ENCODE peak calls at places on chromosomes 1 and 21, in seven cellular contexts. G is HCT116, H is K562, W is H1, Y is SK-N-SH, X is HepG2, P is GM12878. V is an unnamed sample.

GRCh38 chr21:32329331-32329730 is 30.7 kb downstream of the MRAP start:
- DNase-seq in G (no peak), H (no peak), W (no peak), Y (no peak), X (no peak), P (no peak), V (no peak)

GRCh38 chr1:166350490-166350889 is 183.7 kb upstream of the FAM78B start:
- DNase-seq in G (no peak), H (no peak), W (no peak), Y (peak), X (no peak), P (no peak), V (no peak)

GRCh38 chr1:63318255-63319068 is 3.9 kb upstream of the FOXD3 start:
- DNase-seq in G (no peak), H (no peak), W (no peak), Y (peak), X (no peak), P (no peak), V (no peak)

GRCh38 chr1:68473060-68473459 is 23.3 kb upstream of the RPE65 start:
- DNase-seq in G (no peak), H (no peak), W (no peak), Y (no peak), X (no peak), P (no peak), V (no peak)

GRCh38 chr1:43367904-43368645 is at the start of gene ELOVL1:
- DNase-seq in G (peak), H (peak), W (no peak), Y (peak), X (peak), P (peak), V (peak)

GRCh38 chr1:29210278-29211085 is 20.3 kb downstream of the MECR start:
- DNase-seq in G (no peak), H (no peak), W (no peak), Y (no peak), X (no peak), P (peak), V (no peak)

GRCh38 chr1:63148825-63149645 is 173.3 kb upstream of the FOXD3 start:
- DNase-seq in G (peak), H (peak), W (peak), Y (peak), X (peak), P (no peak), V (no peak)

GRCh38 chr1:181947441-181947840 is 114.1 kb downstream of the ZNF648 start:
- DNase-seq in G (no peak), H (no peak), W (no peak), Y (no peak), X (no peak), P (no peak), V (no peak)

GRCh38 chr21:37410639-37411038 is 44.1 kb downstream of the DYRK1A start:
- DNase-seq in G (no peak), H (no peak), W (no peak), Y (no peak), X (no peak), P (no peak), V (no peak)

GRCh38 chr21:46160563-46161179 is 5.3 kb upstream of the FTCD start:
- DNase-seq in G (no peak), H (no peak), W (no peak), Y (peak), X (no peak), P (no peak), V (no peak)

GRCh38 chr1:28119576-28119975 is 31.2 kb upstream of the EYA3 start:
- DNase-seq in G (no peak), H (no peak), W (no peak), Y (no peak), X (no peak), P (no peak), V (no peak)

GRCh38 chr1:56866656-56867055 is 12.1 kb downstream of the C8A start:
- DNase-seq in G (no peak), H (no peak), W (no peak), Y (no peak), X (no peak), P (no peak), V (no peak)

GRCh38 chr1:198231776-198232175 is 75.0 kb downstream of the NEK7 start:
- DNase-seq in G (no peak), H (no peak), W (no peak), Y (no peak), X (no peak), P (no peak), V (no peak)

GRCh38 chr1:181131255-181131901 is 42.9 kb downstream of the IER5 start:
- DNase-seq in G (no peak), H (peak), W (no peak), Y (peak), X (no peak), P (no peak), V (no peak)

GRCh38 chr1:81230983-81231728 is 569.6 kb upstream of the ADGRL2 start:
- DNase-seq in G (no peak), H (no peak), W (no peak), Y (no peak), X (no peak), P (no peak), V (no peak)

GRCh38 chr1:92159593-92159992 is 58.1 kb upstream of the C1orf146 start:
- DNase-seq in G (no peak), H (no peak), W (no peak), Y (no peak), X (no peak), P (no peak), V (no peak)

GRCh38 chr1:226116673-226117072 is 54.2 kb downstream of the H3-3A start:
- DNase-seq in G (no peak), H (peak), W (no peak), Y (no peak), X (no peak), P (no peak), V (no peak)

GRCh38 chr1:208060495-208060894 is 149.6 kb upstream of the CD34 start:
- DNase-seq in G (no peak), H (no peak), W (no peak), Y (no peak), X (no peak), P (no peak), V (no peak)

GRCh38 chr1:154794608-154795007 is 75.5 kb downstream of the KCNN3 start:
- DNase-seq in G (no peak), H (no peak), W (no peak), Y (no peak), X (peak), P (no peak), V (no peak)

GRCh38 chr1:168135982-168136708 is 585 bp downstream of the GPR161 start:
- DNase-seq in G (no peak), H (peak), W (no peak), Y (peak), X (no peak), P (no peak), V (peak)

GRCh38 chr21:35053356-35054096 is 4.4 kb upstream of the RUNX1 start:
- DNase-seq in G (no peak), H (peak), W (no peak), Y (no peak), X (peak), P (no peak), V (no peak)

GRCh38 chr1:25530348-25531081 is 12.9 kb upstream of the LDLRAP1 start:
- DNase-seq in G (no peak), H (no peak), W (no peak), Y (no peak), X (peak), P (no peak), V (no peak)

GRCh38 chr1:218476385-218476784 is 131.2 kb downstream of the TGFB2 start:
- DNase-seq in G (no peak), H (no peak), W (no peak), Y (no peak), X (peak), P (no peak), V (no peak)

GRCh38 chr1:3236361-3236760 is 167.4 kb downstream of the PRDM16 start:
- DNase-seq in G (no peak), H (no peak), W (no peak), Y (no peak), X (no peak), P (no peak), V (no peak)

GRCh38 chr1:207088731-207089626 is at the start of gene C4BPB:
- DNase-seq in G (no peak), H (no peak), W (no peak), Y (no peak), X (peak), P (no peak), V (no peak)

GRCh38 chr1:155454096-155454495 is 108.5 kb downstream of the ASH1L start:
- DNase-seq in G (no peak), H (no peak), W (no peak), Y (no peak), X (no peak), P (no peak), V (no peak)

GRCh38 chr1:70101774-70102173 is 103.6 kb downstream of the LRRC40 start:
- DNase-seq in G (no peak), H (no peak), W (no peak), Y (no peak), X (no peak), P (no peak), V (no peak)

GRCh38 chr1:163540727-163541126 is 219.0 kb downstream of the NUF2 start:
- DNase-seq in G (no peak), H (no peak), W (no peak), Y (no peak), X (no peak), P (no peak), V (no peak)

GRCh38 chr1:5551274-5551966 is 440.8 kb downstream of the NPHP4 start:
- DNase-seq in G (peak), H (peak), W (no peak), Y (no peak), X (peak), P (no peak), V (no peak)

GRCh38 chr1:206734499-206735142 is 36.0 kb upstream of the IL19 start:
- DNase-seq in G (peak), H (peak), W (no peak), Y (peak), X (no peak), P (no peak), V (peak)

GRCh38 chr1:222777977-222778376 is 36.9 kb upstream of the DISP1 start:
- DNase-seq in G (no peak), H (no peak), W (no peak), Y (no peak), X (no peak), P (no peak), V (no peak)

GRCh38 chr1:198623920-198624647 is 14.8 kb upstream of the PTPRC start:
- DNase-seq in G (no peak), H (no peak), W (no peak), Y (no peak), X (no peak), P (no peak), V (no peak)

GRCh38 chr1:197622371-197622770 is 152.9 kb downstream of the DENND1B start:
- DNase-seq in G (no peak), H (no peak), W (no peak), Y (no peak), X (no peak), P (no peak), V (no peak)

GRCh38 chr1:21896652-21897532 is 40.2 kb downstream of the HSPG2 start:
- DNase-seq in G (no peak), H (peak), W (no peak), Y (no peak), X (no peak), P (no peak), V (peak)

GRCh38 chr1:21899972-21900371 is 37.1 kb downstream of the HSPG2 start:
- DNase-seq in G (no peak), H (no peak), W (no peak), Y (no peak), X (no peak), P (no peak), V (no peak)

GRCh38 chr1:21897844-21898243 is 39.3 kb downstream of the HSPG2 start:
- DNase-seq in G (no peak), H (no peak), W (no peak), Y (no peak), X (no peak), P (no peak), V (no peak)

GRCh38 chr1:21899267-21899810 is 37.8 kb downstream of the HSPG2 start:
- DNase-seq in G (no peak), H (no peak), W (no peak), Y (no peak), X (no peak), P (no peak), V (no peak)

GRCh38 chr1:21898326-21899155 is 38.6 kb downstream of the HSPG2 start:
- DNase-seq in G (no peak), H (no peak), W (no peak), Y (no peak), X (peak), P (no peak), V (no peak)
- TF ChIP-seq JUND in G (no peak), H (no peak), W (no peak), Y (no peak), X (no peak), P (no peak), V (no peak)

GRCh38 chr21:29360799-29361765 is 62.4 kb downstream of the BACH1 start:
- DNase-seq in G (no peak), H (no peak), W (no peak), Y (no peak), X (no peak), P (no peak), V (peak)

GRCh38 chr21:29362758-29363157 is 64.0 kb downstream of the BACH1 start:
- DNase-seq in G (no peak), H (no peak), W (no peak), Y (no peak), X (no peak), P (no peak), V (no peak)

GRCh38 chr21:29359718-29360117 is 61.0 kb downstream of the BACH1 start:
- DNase-seq in G (no peak), H (no peak), W (no peak), Y (no peak), X (no peak), P (no peak), V (no peak)
- TF ChIP-seq JUND in G (no peak), H (no peak), W (no peak), Y (no peak), X (no peak), P (no peak), V (no peak)

DNA sequence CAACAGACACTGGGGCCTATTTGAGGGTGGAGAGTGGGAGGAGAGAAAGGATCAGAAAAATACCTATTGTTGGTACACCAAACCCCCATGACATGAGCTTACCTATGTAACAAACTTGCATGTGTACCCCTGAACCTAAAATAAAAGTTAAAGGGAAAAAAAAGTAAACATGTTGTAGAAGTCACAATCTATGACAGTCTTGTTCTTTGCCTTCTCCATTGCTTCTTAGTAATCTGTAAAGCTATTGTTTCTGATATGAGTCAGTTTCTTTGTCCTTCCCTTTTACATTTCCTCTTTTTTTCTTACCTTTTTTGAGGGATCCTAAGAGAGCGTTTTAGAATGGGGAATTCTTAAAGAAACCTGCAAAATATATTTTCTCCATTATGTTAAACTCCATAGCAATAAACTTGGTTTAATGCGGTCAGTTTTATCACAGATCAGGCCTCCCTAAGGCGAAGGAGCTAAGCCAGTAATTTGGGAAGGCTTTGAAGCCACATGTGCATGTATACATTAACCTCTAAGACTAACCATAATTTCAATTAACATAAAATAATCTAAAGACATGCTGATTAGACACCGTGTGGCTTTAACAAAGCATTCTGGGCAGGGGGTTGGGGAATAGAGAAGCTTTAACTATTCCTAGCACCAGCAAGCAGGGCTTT is 77.8 kb upstream of the C1orf105 start:
- DNase-seq in G (no peak), H (no peak), W (no peak), Y (no peak), X (no peak), P (peak), V (no peak)
- TF ChIP-seq JUND in G (no peak), H (no peak), W (no peak), Y (no peak), X (no peak), P (peak), V (no peak)

DNA sequence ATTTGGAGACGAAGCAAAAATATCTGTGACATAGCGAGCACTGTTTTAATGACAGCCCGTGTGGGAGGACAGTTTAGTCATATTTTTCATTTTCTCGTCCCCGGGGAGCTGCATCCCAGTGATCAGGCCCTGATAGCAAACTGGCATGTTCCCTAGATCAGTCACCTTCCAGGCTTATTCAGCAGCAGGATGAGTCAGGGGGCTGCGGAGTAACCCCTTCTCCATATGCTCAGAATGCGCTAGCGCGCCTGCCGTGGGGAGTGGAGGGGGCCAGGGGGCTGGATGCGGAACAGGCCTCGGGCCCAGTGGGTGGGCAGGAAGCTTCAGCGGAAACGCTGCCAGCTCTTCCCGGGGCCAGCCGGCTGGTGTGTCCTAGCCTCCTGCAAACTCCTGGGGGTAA is 94.0 kb downstream of the KCND3 start:
- DNase-seq in G (no peak), H (no peak), W (no peak), Y (peak), X (no peak), P (no peak), V (no peak)
- TF ChIP-seq JUND in G (no peak), H (no peak), W (no peak), Y (no peak), X (no peak), P (no peak), V (no peak)

GRCh38 chr1:23759277-23759676 is 16.0 kb downstream of the ELOA start:
- DNase-seq in G (no peak), H (no peak), W (no peak), Y (no peak), X (no peak), P (no peak), V (no peak)

GRCh38 chr1:23752909-23753308 is 9.6 kb downstream of the ELOA start:
- DNase-seq in G (no peak), H (no peak), W (no peak), Y (no peak), X (peak), P (no peak), V (no peak)

GRCh38 chr1:23751815-23752200 is 8.5 kb downstream of the ELOA start:
- DNase-seq in G (no peak), H (no peak), W (no peak), Y (no peak), X (no peak), P (no peak), V (no peak)

GRCh38 chr1:23757812-23758211 is 14.5 kb downstream of the ELOA start:
- DNase-seq in G (no peak), H (no peak), W (no peak), Y (no peak), X (no peak), P (no peak), V (no peak)

DNA sequence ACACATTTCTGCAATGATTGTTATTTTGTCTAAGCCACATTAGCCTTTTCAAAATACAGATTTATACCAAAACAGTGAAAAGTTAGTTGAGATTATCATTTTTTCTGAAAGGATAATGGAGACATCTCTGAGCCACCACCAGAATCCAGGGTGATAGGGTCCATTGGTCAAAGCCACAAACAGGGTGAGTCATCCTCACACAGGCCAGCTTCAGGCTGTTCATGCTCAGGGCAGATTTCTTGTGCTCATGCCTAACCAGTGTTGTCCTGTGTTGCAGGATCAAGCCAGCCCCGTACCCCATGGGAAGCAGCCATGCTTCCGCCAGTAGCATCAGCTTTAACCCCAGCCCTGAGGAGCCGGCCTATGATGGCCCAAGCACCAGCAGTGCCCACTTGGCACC is 13.4 kb downstream of the ELOA start:
- DNase-seq in G (no peak), H (no peak), W (no peak), Y (no peak), X (no peak), P (no peak), V (no peak)
- TF ChIP-seq JUND in G (no peak), H (peak), W (no peak), Y (no peak), X (no peak), P (no peak), V (no peak)

DNA sequence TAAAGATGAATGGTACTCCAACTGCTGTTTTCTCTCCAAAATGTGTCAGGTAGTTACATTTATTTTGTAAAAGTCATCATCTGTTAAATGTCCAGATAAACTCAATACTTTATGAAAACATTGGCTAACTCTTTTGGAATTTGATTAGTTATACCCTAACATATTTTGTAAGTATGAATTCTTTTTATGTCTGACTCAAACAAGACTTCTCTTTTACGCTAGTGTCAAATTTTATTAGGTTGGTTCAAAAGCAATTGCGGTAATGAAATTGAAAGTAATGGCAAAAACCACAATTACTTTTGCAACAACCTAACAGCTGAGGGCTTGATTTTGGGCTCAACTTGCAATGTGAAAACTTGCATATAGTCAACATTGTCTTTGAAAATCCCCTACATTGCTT is 41.0 kb upstream of the USP25 start:
- DNase-seq in G (no peak), H (no peak), W (no peak), Y (no peak), X (no peak), P (no peak), V (no peak)
- TF ChIP-seq JUND in G (no peak), H (no peak), W (no peak), Y (no peak), X (no peak), P (no peak), V (no peak)